ENCODE peak calls at places on chromosomes 3 and 15, in nine cellular contexts. One of them, this sample, is unnamed.

GRCh38 chr15:63010386-63010785 is 32.2 kb upstream of the TPM1 start:
- DNase-seq in lower leg skin: no peak
- DNase-seq in mucosa of gallbladder: no peak
- DNase-seq in cerebellar cortex: no peak
- DNase-seq in activated CD4-positive, alpha-beta T cell treated with anti-CD3 and anti-CD28 coated beads, Interleukin-2, amount 50 U/mL, for 24 hours: no peak
- DNase-seq in IMR-90: no peak
- DNase-seq in AG09319: no peak
- DNase-seq in RKO: no peak
- DNase-seq in EL: no peak
- DNase-seq in this sample: no peak

GRCh38 chr15:78909791-78910228 is 35.0 kb downstream of the CTSH start:
- DNase-seq in lower leg skin: no peak
- DNase-seq in IMR-90: peak
- DNase-seq in cerebellar cortex: peak
- DNase-seq in AG09319: no peak
- DNase-seq in EL: peak
- DNase-seq in RKO: peak
- DNase-seq in activated CD4-positive, alpha-beta T cell treated with anti-CD3 and anti-CD28 coated beads, Interleukin-2, amount 50 U/mL, for 24 hours: peak
- DNase-seq in mucosa of gallbladder: no peak
- DNase-seq in this sample: no peak

GRCh38 chr15:56837281-56837680 is 81.2 kb upstream of the TCF12 start:
- DNase-seq in mucosa of gallbladder: no peak
- DNase-seq in cerebellar cortex: no peak
- DNase-seq in RKO: no peak
- DNase-seq in IMR-90: peak
- DNase-seq in EL: peak
- DNase-seq in activated CD4-positive, alpha-beta T cell treated with anti-CD3 and anti-CD28 coated beads, Interleukin-2, amount 50 U/mL, for 24 hours: no peak
- DNase-seq in lower leg skin: no peak
- DNase-seq in AG09319: no peak
- DNase-seq in this sample: no peak

GRCh38 chr3:190585771-190586630 is 72.1 kb downstream of the IL1RAP start:
- DNase-seq in RKO: peak
- DNase-seq in mucosa of gallbladder: peak
- DNase-seq in activated CD4-positive, alpha-beta T cell treated with anti-CD3 and anti-CD28 coated beads, Interleukin-2, amount 50 U/mL, for 24 hours: peak
- DNase-seq in IMR-90: peak
- DNase-seq in lower leg skin: no peak
- DNase-seq in EL: peak
- DNase-seq in AG09319: peak
- DNase-seq in cerebellar cortex: no peak
- DNase-seq in this sample: peak

GRCh38 chr15:31396881-31397560 is 70.4 kb downstream of the KLF13 start:
- DNase-seq in IMR-90: peak
- DNase-seq in lower leg skin: peak
- DNase-seq in mucosa of gallbladder: peak
- DNase-seq in AG09319: peak
- DNase-seq in cerebellar cortex: peak
- DNase-seq in activated CD4-positive, alpha-beta T cell treated with anti-CD3 and anti-CD28 coated beads, Interleukin-2, amount 50 U/mL, for 24 hours: no peak
- DNase-seq in EL: peak
- DNase-seq in RKO: no peak
- DNase-seq in this sample: no peak

GRCh38 chr3:187878776-187879524 is 133.7 kb upstream of the BCL6 start:
- DNase-seq in EL: peak
- DNase-seq in activated CD4-positive, alpha-beta T cell treated with anti-CD3 and anti-CD28 coated beads, Interleukin-2, amount 50 U/mL, for 24 hours: no peak
- DNase-seq in cerebellar cortex: no peak
- DNase-seq in mucosa of gallbladder: no peak
- DNase-seq in IMR-90: peak
- DNase-seq in RKO: no peak
- DNase-seq in lower leg skin: no peak
- DNase-seq in AG09319: peak
- DNase-seq in this sample: no peak

GRCh38 chr15:43105077-43105769 is 615 bp downstream of the UBR1 start:
- DNase-seq in EL: peak
- DNase-seq in AG09319: no peak
- DNase-seq in activated CD4-positive, alpha-beta T cell treated with anti-CD3 and anti-CD28 coated beads, Interleukin-2, amount 50 U/mL, for 24 hours: peak
- DNase-seq in RKO: peak
- DNase-seq in IMR-90: peak
- DNase-seq in mucosa of gallbladder: peak
- DNase-seq in cerebellar cortex: no peak
- DNase-seq in lower leg skin: no peak
- DNase-seq in this sample: no peak

GRCh38 chr15:65085207-65085753 is 8.7 kb downstream of the KBTBD13 start:
- DNase-seq in AG09319: no peak
- DNase-seq in lower leg skin: no peak
- DNase-seq in activated CD4-positive, alpha-beta T cell treated with anti-CD3 and anti-CD28 coated beads, Interleukin-2, amount 50 U/mL, for 24 hours: no peak
- DNase-seq in cerebellar cortex: no peak
- DNase-seq in EL: no peak
- DNase-seq in IMR-90: no peak
- DNase-seq in RKO: no peak
- DNase-seq in mucosa of gallbladder: no peak
- DNase-seq in this sample: no peak

GRCh38 chr3:31952205-31952604 is 28.9 kb downstream of the OSBPL10 start:
- DNase-seq in lower leg skin: no peak
- DNase-seq in mucosa of gallbladder: no peak
- DNase-seq in activated CD4-positive, alpha-beta T cell treated with anti-CD3 and anti-CD28 coated beads, Interleukin-2, amount 50 U/mL, for 24 hours: no peak
- DNase-seq in EL: no peak
- DNase-seq in AG09319: no peak
- DNase-seq in RKO: no peak
- DNase-seq in cerebellar cortex: no peak
- DNase-seq in IMR-90: no peak
- DNase-seq in this sample: no peak

GRCh38 chr3:42572278-42572677 is 9.5 kb downstream of the SEC22C start:
- DNase-seq in IMR-90: peak
- DNase-seq in AG09319: no peak
- DNase-seq in EL: peak
- DNase-seq in lower leg skin: no peak
- DNase-seq in mucosa of gallbladder: no peak
- DNase-seq in activated CD4-positive, alpha-beta T cell treated with anti-CD3 and anti-CD28 coated beads, Interleukin-2, amount 50 U/mL, for 24 hours: no peak
- DNase-seq in cerebellar cortex: peak
- DNase-seq in RKO: peak
- DNase-seq in this sample: no peak

GRCh38 chr15:64144192-64144564 is 7.4 kb upstream of the SNX22 start:
- DNase-seq in IMR-90: no peak
- DNase-seq in mucosa of gallbladder: no peak
- DNase-seq in RKO: no peak
- DNase-seq in activated CD4-positive, alpha-beta T cell treated with anti-CD3 and anti-CD28 coated beads, Interleukin-2, amount 50 U/mL, for 24 hours: no peak
- DNase-seq in cerebellar cortex: no peak
- DNase-seq in lower leg skin: no peak
- DNase-seq in AG09319: no peak
- DNase-seq in EL: no peak
- DNase-seq in this sample: no peak

GRCh38 chr15:81897011-81897677 is 148.7 kb downstream of the MEX3B start:
- DNase-seq in EL: peak
- DNase-seq in mucosa of gallbladder: no peak
- DNase-seq in AG09319: no peak
- DNase-seq in activated CD4-positive, alpha-beta T cell treated with anti-CD3 and anti-CD28 coated beads, Interleukin-2, amount 50 U/mL, for 24 hours: no peak
- DNase-seq in lower leg skin: no peak
- DNase-seq in cerebellar cortex: no peak
- DNase-seq in RKO: peak
- DNase-seq in IMR-90: peak
- DNase-seq in this sample: no peak

GRCh38 chr15:73951044-73951561 is 24.8 kb downstream of the LOXL1 start:
- DNase-seq in IMR-90: peak
- DNase-seq in lower leg skin: peak
- DNase-seq in RKO: peak
- DNase-seq in AG09319: peak
- DNase-seq in mucosa of gallbladder: peak
- DNase-seq in activated CD4-positive, alpha-beta T cell treated with anti-CD3 and anti-CD28 coated beads, Interleukin-2, amount 50 U/mL, for 24 hours: peak
- DNase-seq in EL: peak
- DNase-seq in cerebellar cortex: peak
- DNase-seq in this sample: peak